ENCODE peak calls at places on chromosomes 13 and 19, in five cellular contexts. H is uterus, F is AML-193, X is neural crest cell, A is PC-9. N is an unnamed sample.
A peak's percentile ranks its signal among the peaks of the same experiment; 100 is the strongest.

GRCh38 chr19:50537769-50538230 is 24.1 kb upstream of the ASPDH start:
- DNase-seq in H (peak; percentile 47), F (peak; percentile 53), X (peak; percentile 97), A (peak; percentile 79), N (peak; percentile 54)

GRCh38 chr19:48553676-48554384 is 1.9 kb downstream of the SULT2B1 start:
- DNase-seq in H (peak; percentile 50), F (no peak), X (no peak), A (peak; percentile 85), N (no peak)

GRCh38 chr13:52925775-52926285 is 77.4 kb upstream of the PCDH8 start:
- DNase-seq in H (no peak), F (no peak), X (no peak), A (no peak), N (no peak)

GRCh38 chr13:21837841-21838551 is 167.1 kb downstream of the FGF9 start:
- DNase-seq in H (peak; percentile 45), F (no peak), X (no peak), A (no peak), N (no peak)

GRCh38 chr19:53865918-53866696 is 1.6 kb upstream of the MYADM start:
- DNase-seq in H (peak; percentile 63), F (peak; percentile 27), X (peak; percentile 46), A (peak; percentile 94), N (no peak)

GRCh38 chr19:55257461-55258411 is 1.1 kb downstream of the PPP6R1 start:
- DNase-seq in H (no peak), F (no peak), X (no peak), A (peak; percentile 27), N (no peak)

GRCh38 chr13:58919551-58919950 is 1244.2 kb downstream of the DIAPH3 start:
- DNase-seq in H (no peak), F (no peak), X (no peak), A (no peak), N (no peak)

GRCh38 chr13:48962281-48962680 is 13.4 kb upstream of the FNDC3A start:
- DNase-seq in H (no peak), F (no peak), X (no peak), A (no peak), N (no peak)

GRCh38 chr13:63414247-63414646 is 1998.6 kb upstream of the PCDH20 start:
- DNase-seq in H (no peak), F (no peak), X (no peak), A (no peak), N (no peak)

GRCh38 chr19:18865973-18866799 is 29.8 kb downstream of the CERS1 start:
- DNase-seq in H (peak; percentile 44), F (peak; percentile 9), X (peak; percentile 77), A (no peak), N (no peak)

GRCh38 chr19:30076101-30076551 is 134.1 kb downstream of the URI1 start:
- DNase-seq in H (no peak), F (no peak), X (no peak), A (no peak), N (no peak)

GRCh38 chr19:40691421-40692211 is 1.2 kb upstream of the NUMBL start:
- DNase-seq in H (peak; percentile 47), F (no peak), X (no peak), A (no peak), N (no peak)

GRCh38 chr13:90696656-90697055 is 650.8 kb upstream of the MIR17HG start:
- DNase-seq in H (no peak), F (no peak), X (no peak), A (no peak), N (no peak)

GRCh38 chr19:1041835-1042685 is 2.2 kb downstream of the ABCA7 start:
- DNase-seq in H (no peak), F (no peak), X (no peak), A (no peak), N (no peak)

GRCh38 chr19:37007587-37008220 is 70.5 kb upstream of the ZNF420 start:
- DNase-seq in H (no peak), F (no peak), X (no peak), A (no peak), N (no peak)

GRCh38 chr13:73702419-73703071 is 431.7 kb downstream of the KLF12 start:
- DNase-seq in H (no peak), F (no peak), X (no peak), A (peak; percentile 23), N (no peak)

GRCh38 chr13:48507024-48507423 is 25.9 kb downstream of the RCBTB2 start:
- DNase-seq in H (no peak), F (no peak), X (no peak), A (no peak), N (no peak)

GRCh38 chr19:48102870-48103751 is 7.5 kb downstream of the PLA2G4C start:
- DNase-seq in H (no peak), F (peak; percentile 12), X (peak; percentile 64), A (peak; percentile 31), N (no peak)

GRCh38 chr13:21034602-21035190 is 26.7 kb downstream of the LATS2 start:
- DNase-seq in H (peak; percentile 26), F (no peak), X (no peak), A (no peak), N (no peak)

GRCh38 chr19:31648347-31648746 is 299.1 kb upstream of the TSHZ3 start:
- DNase-seq in H (no peak), F (no peak), X (no peak), A (no peak), N (no peak)

GRCh38 chr19:13022111-13022858 is 27.0 kb downstream of the NFIX start:
- DNase-seq in H (peak; percentile 62), F (no peak), X (no peak), A (no peak), N (no peak)

GRCh38 chr19:9586764-9587163 is 2.5 kb upstream of the ZNF121 start:
- DNase-seq in H (peak; percentile 55), F (peak; percentile 67), X (peak; percentile 66), A (peak; percentile 75), N (peak; percentile 66)

GRCh38 chr13:75319244-75319643 is 162.7 kb downstream of the TBC1D4 start:
- DNase-seq in H (no peak), F (peak; percentile 63), X (no peak), A (no peak), N (no peak)

GRCh38 chr13:112814905-112815585 is 125.2 kb downstream of the ATP11A start:
- DNase-seq in H (no peak), F (no peak), X (no peak), A (no peak), N (no peak)

GRCh38 chr19:34588249-34588648 is 88.7 kb downstream of the SCGB2B2 start:
- DNase-seq in H (no peak), F (no peak), X (no peak), A (peak; percentile 41), N (no peak)

GRCh38 chr13:30105381-30105780 is 202.0 kb downstream of the KATNAL1 start:
- DNase-seq in H (no peak), F (no peak), X (no peak), A (no peak), N (no peak)

GRCh38 chr13:44844786-44845185 is 144.5 kb downstream of the NUFIP1 start:
- DNase-seq in H (no peak), F (no peak), X (no peak), A (no peak), N (no peak)

GRCh38 chr19:23312515-23312914 is 62.3 kb upstream of the ZNF724 start:
- DNase-seq in H (no peak), F (no peak), X (no peak), A (no peak), N (no peak)

GRCh38 chr19:42323852-42324654 is 1.4 kb upstream of the MEGF8 start:
- DNase-seq in H (no peak), F (no peak), X (no peak), A (no peak), N (no peak)

GRCh38 chr13:73440296-73440895 is 381.6 kb downstream of the KLF5 start:
- DNase-seq in H (no peak), F (no peak), X (no peak), A (no peak), N (no peak)

GRCh38 chr19:55684946-55685681 is 10.1 kb downstream of the EPN1 start:
- DNase-seq in H (no peak), F (no peak), X (no peak), A (no peak), N (no peak)